ENCODE peak calls at places on chromosomes 6 and 20, in four cellular contexts. X is RWPE2, J is PC-3, O is glutamatergic neuron. L is an unnamed sample.

GRCh38 chr6:35370124-35370741 is 27.9 kb downstream of the PPARD start:
- DNase-seq in X (peak), J (peak), O (no peak), L (peak)

GRCh38 chr6:4010682-4011081 is 68.3 kb downstream of the FAM217A start:
- DNase-seq in X (no peak), O (no peak), J (no peak), L (no peak)

GRCh38 chr20:32329817-32330554 is 28.1 kb upstream of the ASXL1 start:
- DNase-seq in J (no peak), X (peak), O (no peak), L (no peak)

GRCh38 chr6:136085370-136086115 is 164.6 kb downstream of the MTFR2 start:
- DNase-seq in X (no peak), J (peak), O (no peak), L (no peak)

GRCh38 chr6:166005401-166005845 is 162.2 kb downstream of the TBXT start:
- DNase-seq in X (no peak), J (no peak), O (peak), L (no peak)

GRCh38 chr6:157143171-157143884 is 180.0 kb downstream of the TMEM242 start:
- DNase-seq in J (peak), X (no peak), O (no peak), L (no peak)

GRCh38 chr6:79546186-79546585 is 9.0 kb upstream of the LCA5 start:
- DNase-seq in J (no peak), X (no peak), O (no peak), L (no peak)

GRCh38 chr6:1153696-1154245 is 158.1 kb upstream of the FOXQ1 start:
- DNase-seq in J (no peak), O (no peak), X (no peak), L (no peak)

GRCh38 chr20:23782366-23782983 is 31.7 kb upstream of the CST1 start:
- DNase-seq in X (no peak), J (peak), O (peak), L (peak)

GRCh38 chr20:54208492-54209044 is 681 bp downstream of the PFDN4 start:
- DNase-seq in X (no peak), J (peak), O (no peak), L (no peak)

GRCh38 chr20:44990425-44990824 is 24.1 kb downstream of the STK4 start:
- DNase-seq in J (no peak), O (no peak), X (no peak), L (no peak)

GRCh38 chr6:3209114-3210023 is 18.1 kb downstream of the TUBB2B start:
- DNase-seq in O (peak), X (peak), J (peak), L (peak)

GRCh38 chr6:42224222-42225042 is 6.8 kb upstream of the MRPS10 start:
- DNase-seq in J (peak), O (no peak), X (no peak), L (peak)

GRCh38 chr20:45911486-45912343 is at the start of gene PLTP:
- DNase-seq in X (no peak), O (peak), J (peak), L (peak)

GRCh38 chr20:31968299-31969126 is 562 bp downstream of the XKR7 start:
- DNase-seq in X (peak), O (peak), J (peak), L (peak)

GRCh38 chr6:119764927-119765681 is 415.5 kb upstream of the MAN1A1 start:
- DNase-seq in J (no peak), O (no peak), X (no peak), L (peak)

GRCh38 chr6:129598244-129599187 is 111.5 kb downstream of the ARHGAP18 start:
- DNase-seq in J (peak), X (no peak), O (no peak), L (peak)

GRCh38 chr6:7673063-7673536 is 52.8 kb upstream of the BMP6 start:
- DNase-seq in J (peak), X (peak), O (no peak), L (peak)

GRCh38 chr6:32854376-32855178 is 585 bp downstream of the PSMB9 start:
- DNase-seq in O (no peak), X (no peak), J (no peak), L (no peak)

GRCh38 chr6:24489470-24489869 is at the start of gene GPLD1:
- DNase-seq in J (no peak), O (no peak), X (no peak), L (no peak)

GRCh38 chr6:63475707-63476106 is 96.6 kb upstream of the LOC128125822 start:
- DNase-seq in X (no peak), J (no peak), O (no peak), L (no peak)

GRCh38 chr20:24379116-24379927 is 90.1 kb upstream of the SYNDIG1 start:
- DNase-seq in O (peak), X (no peak), J (no peak), L (peak)

GRCh38 chr6:39047434-39048327 is 900 bp upstream of the GLP1R start:
- DNase-seq in O (no peak), J (no peak), X (no peak), L (no peak)

GRCh38 chr20:50992733-50993457 is 30.0 kb downstream of the KCNG1 start:
- DNase-seq in J (peak), X (no peak), O (peak), L (peak)

GRCh38 chr6:129186988-129187387 is 304.1 kb downstream of the LAMA2 start:
- DNase-seq in X (no peak), O (no peak), J (peak), L (peak)

GRCh38 chr20:33490023-33490933 is at the start of gene CBFA2T2:
- DNase-seq in J (peak), X (peak), O (no peak), L (peak)

GRCh38 chr6:106132153-106132698 is 46.1 kb downstream of the PRDM1 start:
- DNase-seq in J (no peak), X (no peak), O (no peak), L (no peak)

GRCh38 chr6:161435426-161436065 is 161.7 kb upstream of the AGPAT4 start:
- DNase-seq in X (no peak), O (no peak), J (no peak), L (no peak)

GRCh38 chr6:51570168-51570921 is 517.1 kb downstream of the PKHD1 start:
- DNase-seq in J (peak), O (no peak), X (no peak), L (peak)

GRCh38 chr6:167275001-167275400 is 16.1 kb upstream of the UNC93A start:
- DNase-seq in O (no peak), J (no peak), X (no peak), L (no peak)

GRCh38 chr6:30544666-30545272 is 11.5 kb downstream of the GNL1 start:
- DNase-seq in X (no peak), O (no peak), J (peak), L (peak)

GRCh38 chr6:89927788-89928565 is 33.7 kb downstream of the GJA10 start:
- DNase-seq in J (peak), O (no peak), X (no peak), L (no peak)

GRCh38 chr6:111626446-111626845 is 20.8 kb upstream of the TRAF3IP2 start:
- DNase-seq in J (no peak), X (no peak), O (no peak), L (no peak)

GRCh38 chr6:150753404-150754184 is 111.9 kb upstream of the MTHFD1L start:
- DNase-seq in O (no peak), J (no peak), X (no peak), L (no peak)

GRCh38 chr20:10521068-10521834 is 86.1 kb downstream of the SLX4IP start:
- DNase-seq in X (no peak), J (peak), O (no peak), L (peak)

GRCh38 chr20:36313476-36313875 is 7.3 kb downstream of the DLGAP4 start:
- DNase-seq in O (no peak), J (no peak), X (no peak), L (no peak)

GRCh38 chr6:160348552-160349441 is 619 bp downstream of the SLC22A3 start:
- DNase-seq in J (peak), O (peak), X (no peak), L (peak)

DNA sequence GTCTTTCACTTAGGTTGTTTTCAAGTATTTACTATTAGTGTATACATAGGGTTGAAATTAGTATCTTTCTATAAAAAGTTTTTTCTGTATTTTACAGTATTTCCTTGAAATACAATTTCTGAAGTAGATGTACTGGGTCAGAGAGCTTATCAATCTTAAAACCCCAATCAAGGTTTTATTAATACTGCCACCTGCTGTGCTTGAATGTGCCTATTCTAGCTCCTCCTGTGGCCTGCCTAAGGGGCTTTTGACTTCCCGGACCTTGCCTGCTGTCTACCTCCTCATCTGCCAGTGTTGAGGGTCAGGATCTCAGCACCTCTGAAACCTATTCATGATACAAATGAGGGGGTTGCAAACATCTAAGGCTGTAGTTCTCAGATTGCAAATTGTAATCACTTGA is 9.2 kb downstream of the PACRG start:
- DNase-seq in J (peak), O (no peak), X (no peak), L (no peak)
- TF ChIP-seq CTCF in J (peak), O (no peak), X (peak), L (peak)

GRCh38 chr6:86978251-86978650 is 40.9 kb downstream of the HTR1E start:
- DNase-seq in O (no peak), X (no peak), J (no peak), L (no peak)
- TF ChIP-seq CTCF in O (no peak), X (no peak), J (no peak), L (no peak)

DNA sequence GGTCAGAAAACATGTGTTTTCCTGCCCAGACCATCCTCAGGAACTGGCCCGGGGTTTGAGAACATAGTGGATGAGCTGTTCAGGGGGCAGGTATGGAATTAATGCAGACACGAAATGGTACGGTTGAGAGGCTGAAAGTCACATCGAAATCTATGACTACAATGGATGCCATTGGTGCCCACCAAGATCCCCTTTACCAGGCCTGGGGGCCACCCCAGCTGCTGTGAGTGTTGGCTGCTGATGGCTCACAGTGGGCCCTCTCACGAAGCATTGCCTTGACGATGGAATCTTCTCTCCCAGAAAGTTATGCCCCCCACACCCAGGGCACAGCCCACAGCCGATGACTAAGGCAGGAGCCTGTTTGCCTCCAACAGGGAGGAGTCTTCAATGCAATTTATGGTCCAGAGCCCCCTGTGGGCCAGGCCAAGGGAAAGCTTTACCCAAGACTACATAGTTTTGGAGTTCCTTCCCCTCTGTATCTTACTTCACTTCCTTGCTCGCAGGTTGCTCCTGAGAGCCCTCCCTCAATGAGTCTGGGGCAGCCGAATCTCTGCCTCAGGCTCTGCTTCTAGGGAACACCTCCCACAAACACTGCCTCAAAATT is 92.6 kb downstream of the BFSP1 start:
- DNase-seq in X (no peak), J (no peak), O (no peak), L (no peak)
- TF ChIP-seq CTCF in X (no peak), J (no peak), O (no peak), L (no peak)

GRCh38 chr6:121349596-121349995 is 15.3 kb upstream of the TBC1D32 start:
- DNase-seq in J (no peak), O (no peak), X (no peak), L (no peak)

GRCh38 chr6:121351911-121352310 is 17.6 kb upstream of the TBC1D32 start:
- DNase-seq in X (no peak), J (no peak), O (no peak), L (no peak)

GRCh38 chr6:121356575-121356974 is 22.3 kb upstream of the TBC1D32 start:
- DNase-seq in J (no peak), X (no peak), O (no peak), L (no peak)

DNA sequence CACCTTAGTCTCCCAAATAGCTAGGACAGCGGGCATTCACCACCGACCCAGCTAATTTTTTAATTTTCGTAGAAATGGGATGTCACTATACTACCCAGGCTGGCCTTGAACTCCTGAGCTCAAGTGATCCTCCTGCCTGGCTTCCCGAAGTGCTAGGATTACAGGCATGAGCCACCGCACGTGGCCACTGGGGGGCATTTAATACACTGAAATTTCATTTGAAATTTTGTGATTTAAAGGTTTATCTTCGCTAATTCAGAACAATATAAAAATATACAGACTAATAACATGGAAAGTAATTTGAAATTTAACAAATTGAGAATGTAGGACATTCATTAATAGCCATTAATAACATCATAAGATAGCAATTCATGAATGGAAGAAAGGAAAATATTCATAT is 20.5 kb upstream of the TBC1D32 start:
- DNase-seq in X (no peak), O (no peak), J (peak), L (no peak)
- TF ChIP-seq CTCF in X (peak), O (peak), J (peak), L (peak)

GRCh38 chr6:149431905-149432775 is 32.1 kb downstream of the SUMO4 start:
- DNase-seq in J (peak), X (no peak), O (peak), L (no peak)

GRCh38 chr6:149428606-149429005 is 28.5 kb downstream of the SUMO4 start:
- DNase-seq in O (no peak), J (no peak), X (no peak), L (no peak)

GRCh38 chr6:149433405-149433804 is 33.3 kb downstream of the SUMO4 start:
- DNase-seq in X (no peak), O (no peak), J (no peak), L (no peak)

GRCh38 chr6:149425754-149426153 is 25.7 kb downstream of the SUMO4 start:
- DNase-seq in O (no peak), X (no peak), J (no peak), L (no peak)

DNA sequence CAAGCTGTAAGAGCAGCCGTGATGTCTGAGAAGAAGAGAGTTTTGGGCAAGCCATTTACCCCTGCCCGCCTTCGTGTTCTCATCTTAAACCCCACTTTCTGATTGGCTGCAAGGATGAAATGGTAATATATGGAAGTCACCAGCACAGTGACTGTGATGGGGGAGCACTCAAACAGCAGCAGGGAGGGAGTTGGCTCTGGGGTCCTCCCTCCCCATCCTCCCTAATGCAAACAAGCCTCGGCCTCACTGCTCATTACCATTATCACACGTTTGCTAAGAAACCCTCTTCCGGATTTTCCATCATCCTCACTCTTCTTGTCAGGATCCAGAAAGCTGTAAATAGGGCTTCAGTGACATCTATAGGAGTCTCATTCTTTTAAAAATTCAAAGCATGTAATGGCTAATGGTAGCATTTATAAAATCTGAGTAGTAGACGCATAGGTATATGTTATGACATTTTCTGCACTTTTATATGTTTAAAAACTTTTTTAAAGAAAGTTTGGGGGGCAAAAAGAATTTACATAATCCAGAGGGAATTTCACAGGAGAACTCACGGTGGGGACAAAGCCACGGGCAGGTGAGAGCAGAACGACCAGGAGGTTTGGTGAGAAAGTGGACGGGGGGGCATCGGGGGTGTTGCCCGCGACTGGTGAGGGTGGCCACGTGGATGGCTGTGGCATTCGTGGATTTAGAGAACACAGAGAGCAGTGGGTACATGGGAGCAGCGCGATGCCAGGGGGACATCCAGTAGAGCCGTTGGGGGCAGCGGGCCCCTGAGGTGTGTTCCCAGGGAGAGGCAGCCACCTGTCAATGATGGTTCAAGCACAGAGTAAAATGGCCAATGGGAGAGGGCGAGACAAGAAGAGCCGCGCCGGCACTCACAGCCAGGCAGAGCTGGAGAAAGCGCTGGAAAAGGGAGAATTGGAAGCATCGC is 29.6 kb downstream of the SUMO4 start:
- DNase-seq in J (no peak), X (no peak), O (no peak), L (no peak)
- TF ChIP-seq CTCF in J (no peak), X (peak), O (no peak), L (peak)

DNA sequence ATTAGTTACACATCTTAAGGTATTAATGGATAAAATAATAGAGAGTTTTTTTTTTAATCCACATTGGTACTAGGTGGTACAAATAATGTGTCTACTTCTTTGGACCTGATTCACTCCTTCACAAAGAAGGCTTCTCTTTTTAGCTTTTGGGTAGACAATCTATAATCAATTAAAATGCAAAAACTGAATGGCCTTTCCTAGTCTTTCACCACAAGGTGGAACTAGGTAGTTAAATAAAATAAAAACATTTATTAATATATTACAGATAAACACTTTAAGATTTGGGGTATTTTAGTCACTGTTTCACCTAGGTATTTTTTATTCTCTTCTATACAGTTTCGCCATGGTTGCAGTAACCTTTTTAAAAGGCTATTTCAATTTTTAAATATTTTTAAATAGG is 68.3 kb upstream of the DST start:
- DNase-seq in J (no peak), X (no peak), O (no peak), L (no peak)
- TF ChIP-seq CTCF in J (peak), X (peak), O (no peak), L (peak)

GRCh38 chr20:7712661-7713060 is 227.6 kb downstream of the HAO1 start:
- DNase-seq in J (peak), O (no peak), X (no peak), L (no peak)

GRCh38 chr20:7708782-7709181 is 231.5 kb downstream of the HAO1 start:
- DNase-seq in J (no peak), O (no peak), X (no peak), L (no peak)

GRCh38 chr20:7716286-7716972 is 223.8 kb downstream of the HAO1 start:
- DNase-seq in X (no peak), J (no peak), O (no peak), L (no peak)

GRCh38 chr20:7710440-7710839 is 229.8 kb downstream of the HAO1 start:
- DNase-seq in X (no peak), O (no peak), J (peak), L (no peak)

GRCh38 chr20:7714549-7714948 is 225.7 kb downstream of the HAO1 start:
- DNase-seq in O (no peak), X (no peak), J (no peak), L (no peak)
- TF ChIP-seq CTCF in O (no peak), X (no peak), J (peak), L (no peak)

DNA sequence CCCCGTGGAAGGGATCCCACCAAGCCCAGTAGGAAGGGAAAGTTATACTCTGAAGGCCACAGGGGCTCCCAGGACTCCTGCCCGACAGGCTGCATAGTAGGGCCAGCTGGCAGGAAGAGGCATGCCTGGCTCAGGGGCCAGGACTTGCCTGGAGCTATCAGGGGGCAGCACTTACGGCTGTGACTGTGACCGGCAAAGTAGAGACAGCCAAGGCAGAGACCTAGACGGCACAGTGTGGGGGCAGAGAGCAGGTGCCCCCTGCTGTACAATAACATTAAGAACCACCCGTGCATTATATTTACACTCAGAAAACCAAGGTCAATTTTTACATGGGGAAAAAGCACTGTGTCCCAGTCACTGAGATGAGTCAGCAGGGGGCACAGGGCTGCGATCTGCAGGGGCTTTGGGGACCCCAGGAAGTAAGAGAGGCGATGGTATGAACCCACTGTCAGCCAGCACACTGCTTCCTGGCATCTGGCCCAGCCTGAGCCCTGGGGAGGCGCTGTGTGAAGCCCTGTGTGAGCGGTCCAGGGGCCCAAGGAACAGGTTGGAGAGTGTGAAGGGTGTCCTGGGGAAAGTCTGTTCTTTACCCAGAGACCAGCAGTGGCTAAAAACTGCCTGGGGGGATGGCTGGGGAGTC is 9.9 kb downstream of the CCDC167 start:
- DNase-seq in J (no peak), O (no peak), X (no peak), L (no peak)
- TF ChIP-seq CTCF in J (peak), O (no peak), X (no peak), L (peak)

GRCh38 chr6:98516869-98517268 is 317.5 kb upstream of the POU3F2 start:
- DNase-seq in J (no peak), O (no peak), X (no peak), L (no peak)

GRCh38 chr6:98514073-98514720 is 320.2 kb upstream of the POU3F2 start:
- DNase-seq in J (no peak), X (no peak), O (no peak), L (no peak)
- TF ChIP-seq CTCF in J (peak), X (no peak), O (no peak), L (no peak)